ENCODE peak calls at places on chromosome 5, in five cellular contexts. S, K, Z, J and V are unnamed samples.

GRCh38 chr5:177382423-177383029 is 1.7 kb upstream of the SLC34A1 start:
- DNase-seq in S (no peak), K (peak; percentile 44), Z (no peak), J (no peak), V (no peak)

GRCh38 chr5:66606713-66607112 is 10.5 kb downstream of the MAST4 start:
- DNase-seq in S (no peak), K (no peak), Z (no peak), J (no peak), V (no peak)

GRCh38 chr5:8842906-8843590 is 702.8 kb downstream of the SEMA5A start:
- DNase-seq in S (no peak), K (peak; percentile 68), Z (no peak), J (no peak), V (no peak)

GRCh38 chr5:103211858-103212500 is 46.6 kb upstream of the MACIR start:
- DNase-seq in S (no peak), K (no peak), Z (no peak), J (no peak), V (peak; percentile 2)

GRCh38 chr5:1415626-1416360 is 29.4 kb downstream of the SLC6A3 start:
- DNase-seq in S (no peak), K (no peak), Z (no peak), J (no peak), V (no peak)

GRCh38 chr5:163976691-163977090 is 471.3 kb downstream of the MAT2B start:
- DNase-seq in S (no peak), K (no peak), Z (no peak), J (no peak), V (no peak)

GRCh38 chr5:173645897-173646574 is 29.6 kb upstream of the BOD1 start:
- DNase-seq in S (no peak), K (no peak), Z (no peak), J (no peak), V (no peak)

GRCh38 chr5:159178978-159179377 is 30.4 kb downstream of the RNF145 start:
- DNase-seq in S (no peak), K (peak; percentile 99), Z (no peak), J (peak; percentile 57), V (no peak)

GRCh38 chr5:18067615-18068014 is 433.4 kb downstream of the TAF11L14 start:
- DNase-seq in S (no peak), K (no peak), Z (no peak), J (no peak), V (no peak)

GRCh38 chr5:58094031-58094430 is 365.9 kb downstream of the PLK2 start:
- DNase-seq in S (no peak), K (no peak), Z (no peak), J (peak; percentile 62), V (no peak)

GRCh38 chr5:124285071-124285470 is 461.4 kb downstream of the ZNF608 start:
- DNase-seq in S (no peak), K (no peak), Z (no peak), J (no peak), V (no peak)

GRCh38 chr5:164336906-164337305 is 831.5 kb downstream of the MAT2B start:
- DNase-seq in S (no peak), K (peak; percentile 8), Z (no peak), J (no peak), V (no peak)

GRCh38 chr5:168023190-168023589 is 268.3 kb upstream of the WWC1 start:
- DNase-seq in S (peak; percentile 70), K (peak; percentile 15), Z (peak; percentile 77), J (no peak), V (no peak)

GRCh38 chr5:139394654-139395566 is at the start of gene PROB1:
- DNase-seq in S (peak; percentile 82), K (no peak), Z (peak; percentile 78), J (no peak), V (no peak)

GRCh38 chr5:7745882-7746735 is 104.8 kb downstream of the CFAP90 start:
- DNase-seq in S (peak; percentile 42), K (peak; percentile 70), Z (peak; percentile 21), J (peak; percentile 48), V (peak; percentile 53)

GRCh38 chr5:54514269-54514668 is 3.3 kb upstream of the SNX18 start:
- DNase-seq in S (no peak), K (no peak), Z (no peak), J (no peak), V (no peak)

GRCh38 chr5:58683567-58683966 is 100.7 kb downstream of the RAB3C start:
- DNase-seq in S (no peak), K (no peak), Z (no peak), J (no peak), V (no peak)

GRCh38 chr5:448766-449090 is 5.8 kb downstream of the EXOC3 start:
- DNase-seq in S (no peak), K (no peak), Z (no peak), J (no peak), V (no peak)

GRCh38 chr5:74109344-74109743 is 483.3 kb downstream of the ARHGEF28 start:
- DNase-seq in S (no peak), K (no peak), Z (no peak), J (no peak), V (no peak)

GRCh38 chr5:172010278-172010677 is 3.8 kb upstream of the FBXW11 start:
- DNase-seq in S (no peak), K (no peak), Z (no peak), J (no peak), V (no peak)

GRCh38 chr5:172007153-172007794 is 836 bp upstream of the FBXW11 start:
- DNase-seq in S (no peak), K (no peak), Z (no peak), J (no peak), V (no peak)

GRCh38 chr5:172007795-172008465 is 1.5 kb upstream of the FBXW11 start:
- DNase-seq in S (no peak), K (peak; percentile 23), Z (no peak), J (no peak), V (no peak)

GRCh38 chr5:172008689-172009141 is 2.3 kb upstream of the FBXW11 start:
- DNase-seq in S (no peak), K (no peak), Z (no peak), J (no peak), V (no peak)

GRCh38 chr5:172009536-172010270 is 3.3 kb upstream of the FBXW11 start:
- DNase-seq in S (no peak), K (no peak), Z (no peak), J (no peak), V (no peak)
- H3K4me3 ChIP-seq in S (no peak overlapping the region), K (no peak overlapping the region), Z (no peak overlapping the region), J (no peak overlapping the region), V (no peak overlapping the region)

GRCh38 chr5:135030691-135031145 is 3.3 kb downstream of the PITX1 start:
- DNase-seq in S (no peak), K (no peak), Z (no peak), J (no peak), V (no peak)
- H3K27ac ChIP-seq in S (no peak overlapping the region), K (no peak overlapping the region), Z (no peak overlapping the region), J (peak overlapping the region; percentile 6), V (no peak overlapping the region)

DNA sequence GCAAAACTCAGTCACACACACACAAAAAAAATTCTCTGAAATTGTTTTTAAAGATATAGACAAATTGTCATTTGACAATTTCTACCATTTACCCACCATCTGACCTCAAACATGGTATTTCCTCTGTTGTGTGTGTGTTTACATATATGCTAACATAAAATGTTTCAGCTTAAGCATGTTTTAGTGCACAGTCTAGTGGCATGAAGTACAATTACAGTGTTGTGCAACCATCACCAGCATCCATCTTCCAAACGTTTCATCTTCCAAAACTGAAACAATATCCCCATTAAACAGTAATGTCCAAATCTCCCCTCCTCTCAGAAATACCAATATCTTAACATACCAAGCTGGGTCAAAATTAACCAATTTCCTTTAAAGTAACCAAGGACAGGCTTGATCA is 65.2 kb downstream of the MYO10 start:
- DNase-seq in S (no peak), K (peak; percentile 57), Z (no peak), J (no peak), V (no peak)
- H3K4me3 ChIP-seq in S (no peak overlapping the region), K (no peak overlapping the region), Z (no peak overlapping the region), J (no peak overlapping the region), V (no peak overlapping the region)

GRCh38 chr5:149386166-149386565 is 7.1 kb upstream of the IL17B start:
- DNase-seq in S (no peak), K (no peak), Z (no peak), J (no peak), V (no peak)

GRCh38 chr5:149387081-149387611 is 8.1 kb upstream of the IL17B start:
- DNase-seq in S (no peak), K (peak; percentile 79), Z (no peak), J (no peak), V (no peak)

GRCh38 chr5:149389552-149390495 is 10.7 kb upstream of the IL17B start:
- DNase-seq in S (no peak), K (no peak), Z (no peak), J (no peak), V (no peak)

GRCh38 chr5:149387982-149388381 is 8.9 kb upstream of the IL17B start:
- DNase-seq in S (no peak), K (peak; percentile 91), Z (no peak), J (no peak), V (no peak)

DNA sequence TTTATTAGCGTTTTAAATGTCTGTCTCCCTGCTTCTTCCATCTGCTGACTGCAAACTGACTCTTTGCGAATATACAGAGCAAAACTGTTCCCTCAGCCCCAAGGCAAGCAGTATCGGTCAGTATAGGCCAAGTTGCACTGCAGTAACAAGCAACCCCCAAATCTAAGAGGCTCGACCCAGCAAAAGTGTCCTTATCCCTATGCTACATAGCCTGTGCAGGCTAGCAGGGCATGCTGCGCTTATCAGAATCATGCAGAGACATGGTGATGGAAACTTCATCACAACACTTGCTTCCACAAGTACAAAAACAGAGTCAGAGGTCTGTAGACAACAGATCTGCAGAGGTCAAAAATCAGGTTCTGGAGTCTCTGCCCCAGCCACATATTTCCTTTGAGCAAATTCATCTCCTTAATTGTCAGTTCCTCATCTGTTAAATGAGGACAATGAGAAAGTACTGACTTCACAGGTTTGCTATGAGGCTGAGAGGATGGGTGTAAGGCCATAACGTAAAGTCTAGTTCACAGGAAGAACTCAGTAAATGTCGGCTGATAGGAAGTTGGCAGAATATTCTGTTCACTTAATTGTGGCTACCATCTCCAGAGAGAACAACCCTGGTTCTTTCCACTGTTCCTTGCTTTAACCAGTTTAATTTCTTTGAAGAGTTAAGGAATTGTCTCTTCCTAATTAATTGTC is 9.6 kb upstream of the IL17B start:
- DNase-seq in S (no peak), K (no peak), Z (no peak), J (no peak), V (no peak)
- H3K27ac ChIP-seq in S (peak overlapping the region; percentile 91), K (peak overlapping the region; percentile 71), Z (peak overlapping the region; percentile 84), J (no peak overlapping the region), V (no peak overlapping the region)

DNA sequence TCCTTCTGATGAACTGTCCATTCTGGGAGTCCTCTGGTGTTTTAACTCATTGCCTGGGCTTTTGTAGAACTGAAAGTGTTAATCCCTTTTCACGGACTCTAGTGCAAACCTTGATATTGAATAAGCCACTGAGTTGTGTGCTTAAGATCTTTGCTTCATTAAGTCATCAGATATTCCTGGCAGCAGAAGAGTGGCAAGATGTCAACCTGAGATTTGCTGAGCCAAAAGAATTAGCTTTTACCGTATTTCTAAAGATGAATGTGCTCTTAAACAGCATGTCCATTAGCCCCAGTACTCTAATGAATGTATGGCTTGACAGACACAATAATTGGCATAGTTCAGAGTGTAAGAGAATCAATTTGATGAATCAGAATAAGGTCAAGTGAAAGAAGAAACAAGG is 87.2 kb upstream of the CDH6 start:
- DNase-seq in S (no peak), K (no peak), Z (no peak), J (no peak), V (no peak)
- H3K4me3 ChIP-seq in S (no peak overlapping the region), K (no peak overlapping the region), Z (no peak overlapping the region), J (no peak overlapping the region), V (no peak overlapping the region)

GRCh38 chr5:141488591-141489478 is at the start of gene PCDHGC5:
- DNase-seq in S (no peak), K (peak; percentile 60), Z (no peak), J (no peak), V (no peak)
- H3K27ac ChIP-seq in S (no peak within 1 kb of the TSS), K (no peak within 1 kb of the TSS), Z (no peak within 1 kb of the TSS), J (no peak within 1 kb of the TSS), V (no peak within 1 kb of the TSS)

GRCh38 chr5:77644443-77645157 is 6.1 kb upstream of the OTP start:
- DNase-seq in S (no peak), K (no peak), Z (no peak), J (no peak), V (no peak)
- H3K4me3 ChIP-seq in S (no peak overlapping the region), K (no peak overlapping the region), Z (no peak overlapping the region), J (peak overlapping the region; percentile 63), V (no peak overlapping the region)